ENCODE peak calls at places on chromosomes 12 and 14, in seven cellular contexts. One of them, this sample, is unnamed.

GRCh38 chr12:75656650-75657049 is 145.2 kb upstream of the KRR1 start:
- DNase-seq in trophoblast cell: peak
- DNase-seq in H9: no peak
- DNase-seq in mesenchymal stem cell: peak
- DNase-seq in neuronal stem cell: no peak
- DNase-seq in IMR-90: peak
- DNase-seq in H1: no peak
- DNase-seq in this sample: peak

GRCh38 chr12:116559330-116560080 is at the start of gene MAP1LC3B2:
- DNase-seq in H1: peak
- DNase-seq in trophoblast cell: peak
- DNase-seq in mesenchymal stem cell: peak
- DNase-seq in H9: peak
- DNase-seq in IMR-90: peak
- DNase-seq in neuronal stem cell: no peak
- DNase-seq in this sample: no peak

GRCh38 chr12:241266-241665 is 21.4 kb downstream of the SLC6A13 start:
- DNase-seq in H9: peak
- DNase-seq in mesenchymal stem cell: no peak
- DNase-seq in IMR-90: no peak
- DNase-seq in H1: no peak
- DNase-seq in neuronal stem cell: no peak
- DNase-seq in trophoblast cell: no peak
- DNase-seq in this sample: no peak

GRCh38 chr14:24673534-24674203 is 39.7 kb upstream of the GZMB start:
- DNase-seq in H1: no peak
- DNase-seq in IMR-90: no peak
- DNase-seq in H9: no peak
- DNase-seq in trophoblast cell: no peak
- DNase-seq in mesenchymal stem cell: no peak
- DNase-seq in neuronal stem cell: no peak
- DNase-seq in this sample: no peak

GRCh38 chr12:131106542-131106941 is 152.8 kb downstream of the ADGRD1 start:
- DNase-seq in trophoblast cell: no peak
- DNase-seq in IMR-90: no peak
- DNase-seq in mesenchymal stem cell: no peak
- DNase-seq in neuronal stem cell: no peak
- DNase-seq in H1: no peak
- DNase-seq in H9: no peak
- DNase-seq in this sample: no peak

GRCh38 chr12:114327765-114328164 is 78.2 kb downstream of the TBX5 start:
- DNase-seq in neuronal stem cell: no peak
- DNase-seq in H9: no peak
- DNase-seq in H1: no peak
- DNase-seq in mesenchymal stem cell: no peak
- DNase-seq in IMR-90: no peak
- DNase-seq in trophoblast cell: no peak
- DNase-seq in this sample: no peak

GRCh38 chr12:111773801-111774551 is 7.2 kb downstream of the ALDH2 start:
- DNase-seq in trophoblast cell: peak
- DNase-seq in H1: no peak
- DNase-seq in mesenchymal stem cell: peak
- DNase-seq in neuronal stem cell: no peak
- DNase-seq in H9: no peak
- DNase-seq in IMR-90: peak
- DNase-seq in this sample: no peak

GRCh38 chr14:24806061-24806678 is 172.2 kb upstream of the GZMB start:
- DNase-seq in H9: peak
- DNase-seq in IMR-90: peak
- DNase-seq in H1: peak
- DNase-seq in trophoblast cell: peak
- DNase-seq in mesenchymal stem cell: peak
- DNase-seq in neuronal stem cell: peak
- DNase-seq in this sample: peak

GRCh38 chr14:76599556-76599955 is 161.7 kb upstream of the VASH1 start:
- DNase-seq in IMR-90: no peak
- DNase-seq in H1: no peak
- DNase-seq in mesenchymal stem cell: no peak
- DNase-seq in H9: no peak
- DNase-seq in neuronal stem cell: no peak
- DNase-seq in trophoblast cell: no peak
- DNase-seq in this sample: no peak

GRCh38 chr12:126404293-126404851 is 1339.1 kb downstream of the AACS start:
- DNase-seq in neuronal stem cell: no peak
- DNase-seq in IMR-90: no peak
- DNase-seq in trophoblast cell: no peak
- DNase-seq in mesenchymal stem cell: no peak
- DNase-seq in H1: no peak
- DNase-seq in H9: no peak
- DNase-seq in this sample: no peak

GRCh38 chr14:105974902-105975301 is 448.5 kb downstream of the TMEM121 start:
- DNase-seq in trophoblast cell: peak
- DNase-seq in mesenchymal stem cell: no peak
- DNase-seq in H9: no peak
- DNase-seq in IMR-90: no peak
- DNase-seq in H1: peak
- DNase-seq in neuronal stem cell: no peak
- DNase-seq in this sample: peak

GRCh38 chr14:23095196-23096108 is at the start of gene C14orf119:
- DNase-seq in H9: peak
- DNase-seq in trophoblast cell: peak
- DNase-seq in mesenchymal stem cell: peak
- DNase-seq in H1: no peak
- DNase-seq in IMR-90: peak
- DNase-seq in neuronal stem cell: peak
- DNase-seq in this sample: peak

GRCh38 chr12:57416039-57416996 is 14.5 kb downstream of the R3HDM2 start:
- DNase-seq in H1: no peak
- DNase-seq in trophoblast cell: peak
- DNase-seq in IMR-90: peak
- DNase-seq in mesenchymal stem cell: peak
- DNase-seq in H9: no peak
- DNase-seq in neuronal stem cell: no peak
- DNase-seq in this sample: peak

GRCh38 chr14:75298187-75298985 is 19.8 kb downstream of the FOS start:
- DNase-seq in mesenchymal stem cell: no peak
- DNase-seq in H9: no peak
- DNase-seq in trophoblast cell: peak
- DNase-seq in IMR-90: no peak
- DNase-seq in neuronal stem cell: no peak
- DNase-seq in H1: no peak
- DNase-seq in this sample: no peak

GRCh38 chr12:3005736-3006135 is 46.5 kb downstream of the TEAD4 start:
- DNase-seq in trophoblast cell: peak
- DNase-seq in mesenchymal stem cell: no peak
- DNase-seq in H1: no peak
- DNase-seq in IMR-90: peak
- DNase-seq in H9: no peak
- DNase-seq in neuronal stem cell: no peak
- DNase-seq in this sample: no peak

GRCh38 chr14:100608064-100608463 is 20.8 kb upstream of the BEGAIN start:
- DNase-seq in H1: no peak
- DNase-seq in H9: no peak
- DNase-seq in mesenchymal stem cell: no peak
- DNase-seq in neuronal stem cell: no peak
- DNase-seq in trophoblast cell: no peak
- DNase-seq in IMR-90: no peak
- DNase-seq in this sample: no peak

GRCh38 chr14:96739511-96739910 is 57.7 kb upstream of the VRK1 start:
- DNase-seq in neuronal stem cell: no peak
- DNase-seq in IMR-90: no peak
- DNase-seq in mesenchymal stem cell: no peak
- DNase-seq in H1: no peak
- DNase-seq in H9: no peak
- DNase-seq in trophoblast cell: peak
- DNase-seq in this sample: no peak

GRCh38 chr14:103730490-103731035 is 15.0 kb downstream of the ZFYVE21 start:
- DNase-seq in mesenchymal stem cell: no peak
- DNase-seq in trophoblast cell: no peak
- DNase-seq in H1: no peak
- DNase-seq in IMR-90: no peak
- DNase-seq in neuronal stem cell: no peak
- DNase-seq in H9: no peak
- DNase-seq in this sample: no peak
- H4K8ac ChIP-seq in mesenchymal stem cell: no peak
- H4K8ac ChIP-seq in trophoblast cell: no peak
- H4K8ac ChIP-seq in H1: no peak
- H4K8ac ChIP-seq in IMR-90: no peak
- H4K8ac ChIP-seq in neuronal stem cell: no peak
- H4K8ac ChIP-seq in H9: no peak
- H4K8ac ChIP-seq in this sample: no peak

GRCh38 chr14:50348933-50349332 is 36.8 kb downstream of the DMAC2L start:
- DNase-seq in H1: no peak
- DNase-seq in trophoblast cell: no peak
- DNase-seq in IMR-90: no peak
- DNase-seq in H9: no peak
- DNase-seq in neuronal stem cell: no peak
- DNase-seq in mesenchymal stem cell: no peak
- DNase-seq in this sample: no peak
- H3K4me2 ChIP-seq in H1: no peak
- H3K4me2 ChIP-seq in trophoblast cell: no peak
- H3K4me2 ChIP-seq in IMR-90: no peak
- H3K4me2 ChIP-seq in H9: no peak
- H3K4me2 ChIP-seq in neuronal stem cell: no peak
- H3K4me2 ChIP-seq in mesenchymal stem cell: no peak
- H3K4me2 ChIP-seq in this sample: no peak

GRCh38 chr12:106290666-106291065 is 11.9 kb upstream of the TCP11L2 start:
- DNase-seq in neuronal stem cell: no peak
- DNase-seq in IMR-90: no peak
- DNase-seq in trophoblast cell: no peak
- DNase-seq in H1: no peak
- DNase-seq in mesenchymal stem cell: no peak
- DNase-seq in H9: no peak
- DNase-seq in this sample: no peak

GRCh38 chr12:106292339-106292738 is 10.2 kb upstream of the TCP11L2 start:
- DNase-seq in trophoblast cell: no peak
- DNase-seq in IMR-90: no peak
- DNase-seq in neuronal stem cell: no peak
- DNase-seq in mesenchymal stem cell: no peak
- DNase-seq in H9: no peak
- DNase-seq in H1: no peak
- DNase-seq in this sample: no peak

GRCh38 chr12:106288510-106289195 is 13.9 kb upstream of the TCP11L2 start:
- DNase-seq in H9: no peak
- DNase-seq in neuronal stem cell: no peak
- DNase-seq in H1: no peak
- DNase-seq in IMR-90: peak
- DNase-seq in trophoblast cell: peak
- DNase-seq in mesenchymal stem cell: peak
- DNase-seq in this sample: no peak

GRCh38 chr12:106289196-106289681 is 13.3 kb upstream of the TCP11L2 start:
- DNase-seq in neuronal stem cell: no peak
- DNase-seq in trophoblast cell: peak
- DNase-seq in H1: no peak
- DNase-seq in H9: no peak
- DNase-seq in mesenchymal stem cell: peak
- DNase-seq in IMR-90: peak
- DNase-seq in this sample: no peak

GRCh38 chr12:106291342-106291741 is 11.2 kb upstream of the TCP11L2 start:
- DNase-seq in mesenchymal stem cell: no peak
- DNase-seq in H9: no peak
- DNase-seq in IMR-90: no peak
- DNase-seq in trophoblast cell: no peak
- DNase-seq in neuronal stem cell: no peak
- DNase-seq in H1: no peak
- DNase-seq in this sample: no peak
- H3K27ac ChIP-seq in mesenchymal stem cell: no peak
- H3K27ac ChIP-seq in H9: no peak
- H3K27ac ChIP-seq in IMR-90: no peak
- H3K27ac ChIP-seq in trophoblast cell: no peak
- H3K27ac ChIP-seq in neuronal stem cell: no peak
- H3K27ac ChIP-seq in H1: no peak
- H3K27ac ChIP-seq in this sample: no peak

GRCh38 chr12:52647601-52648000 is 4.4 kb downstream of the KRT2 start:
- DNase-seq in H9: peak
- DNase-seq in H1: peak
- DNase-seq in trophoblast cell: no peak
- DNase-seq in mesenchymal stem cell: no peak
- DNase-seq in IMR-90: no peak
- DNase-seq in neuronal stem cell: no peak
- DNase-seq in this sample: no peak

GRCh38 chr12:52645982-52646381 is 6.0 kb downstream of the KRT2 start:
- DNase-seq in trophoblast cell: no peak
- DNase-seq in mesenchymal stem cell: no peak
- DNase-seq in H1: peak
- DNase-seq in H9: peak
- DNase-seq in IMR-90: no peak
- DNase-seq in neuronal stem cell: no peak
- DNase-seq in this sample: peak

GRCh38 chr12:52648012-52648550 is 3.9 kb downstream of the KRT2 start:
- DNase-seq in IMR-90: no peak
- DNase-seq in mesenchymal stem cell: no peak
- DNase-seq in trophoblast cell: no peak
- DNase-seq in H9: peak
- DNase-seq in H1: peak
- DNase-seq in neuronal stem cell: no peak
- DNase-seq in this sample: no peak

GRCh38 chr12:52645120-52645761 is 6.8 kb downstream of the KRT2 start:
- DNase-seq in H9: peak
- DNase-seq in IMR-90: no peak
- DNase-seq in neuronal stem cell: no peak
- DNase-seq in H1: peak
- DNase-seq in trophoblast cell: no peak
- DNase-seq in mesenchymal stem cell: no peak
- DNase-seq in this sample: no peak

DNA sequence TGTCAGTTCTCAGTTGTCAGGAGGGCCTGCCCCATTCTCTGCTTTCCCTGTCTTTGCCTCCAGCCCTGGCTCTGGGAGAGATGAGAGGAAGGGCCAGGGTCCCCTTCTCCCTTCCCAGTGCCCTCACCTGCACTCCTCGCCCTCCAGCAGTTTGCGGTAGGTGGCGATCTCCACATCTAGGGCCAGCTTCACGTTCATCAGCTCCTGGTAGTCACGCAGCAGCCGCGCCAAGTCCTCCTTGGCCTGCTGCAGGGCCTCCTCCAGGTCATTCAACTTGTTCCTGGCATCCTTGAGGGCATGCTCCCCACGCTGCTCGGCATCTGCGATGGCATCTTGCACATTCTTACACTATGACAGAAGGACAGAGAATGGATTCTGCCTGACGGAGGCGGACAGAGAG is 5.4 kb downstream of the KRT2 start:
- DNase-seq in H1: peak
- DNase-seq in IMR-90: no peak
- DNase-seq in mesenchymal stem cell: no peak
- DNase-seq in trophoblast cell: peak
- DNase-seq in H9: peak
- DNase-seq in neuronal stem cell: no peak
- DNase-seq in this sample: no peak
- H4K8ac ChIP-seq in H1: no peak
- H4K8ac ChIP-seq in IMR-90: no peak
- H4K8ac ChIP-seq in mesenchymal stem cell: no peak
- H4K8ac ChIP-seq in trophoblast cell: no peak
- H4K8ac ChIP-seq in H9: no peak
- H4K8ac ChIP-seq in neuronal stem cell: no peak
- H4K8ac ChIP-seq in this sample: no peak

DNA sequence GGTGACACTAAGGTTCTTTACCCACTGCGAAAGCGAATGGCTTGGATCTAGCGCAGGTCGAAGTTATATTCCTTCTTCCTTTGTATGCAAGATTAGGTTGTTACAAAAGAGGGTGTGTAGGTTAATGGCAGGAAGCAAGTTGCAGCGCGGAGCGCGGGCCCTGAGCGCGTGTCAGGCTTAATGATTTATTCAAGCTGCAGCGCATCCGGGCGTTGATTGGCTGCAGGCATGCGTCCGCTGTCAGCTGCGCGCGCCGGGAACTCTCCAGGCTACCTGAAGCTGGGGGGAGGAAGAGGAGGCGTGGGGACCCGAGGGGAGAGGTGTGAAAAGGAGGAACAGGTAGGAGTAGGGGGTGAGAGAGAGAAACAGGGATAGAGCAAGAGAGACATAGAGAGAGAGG is 7.4 kb downstream of the ASCL1 start:
- DNase-seq in IMR-90: no peak
- DNase-seq in H1: peak
- DNase-seq in H9: peak
- DNase-seq in mesenchymal stem cell: no peak
- DNase-seq in trophoblast cell: no peak
- DNase-seq in neuronal stem cell: no peak
- DNase-seq in this sample: peak
- H3K4me2 ChIP-seq in IMR-90: no peak
- H3K4me2 ChIP-seq in H1: peak
- H3K4me2 ChIP-seq in H9: peak
- H3K4me2 ChIP-seq in mesenchymal stem cell: no peak
- H3K4me2 ChIP-seq in trophoblast cell: peak
- H3K4me2 ChIP-seq in neuronal stem cell: peak
- H3K4me2 ChIP-seq in this sample: no peak